ENCODE peak calls at places on chromosome 17, in seven cellular contexts. H, I, B, O, Y, S and F are unnamed samples.

GRCh38 chr17:39629894-39630293 is 3.1 kb downstream of the PPP1R1B start:
- DNase-seq in H (no peak), I (no peak), B (no peak), O (no peak), Y (no peak), S (no peak), F (no peak)

GRCh38 chr17:3927628-3928010 is 11.4 kb upstream of the P2RX1 start:
- DNase-seq in H (no peak), I (no peak), B (no peak), O (no peak), Y (no peak), S (no peak), F (no peak)

GRCh38 chr17:82690786-82691489 is 7.6 kb downstream of the RAB40B start:
- DNase-seq in H (no peak), I (no peak), B (no peak), O (no peak), Y (no peak), S (no peak), F (peak; percentile 51)

GRCh38 chr17:58344791-58345157 is 7.2 kb downstream of the SUPT4H1 start:
- DNase-seq in H (no peak), I (no peak), B (no peak), O (no peak), Y (peak; percentile 54), S (no peak), F (peak; percentile 24)

GRCh38 chr17:61426482-61427304 is 25.5 kb upstream of the TBX4 start:
- DNase-seq in H (no peak), I (no peak), B (no peak), O (no peak), Y (no peak), S (peak; percentile 94), F (no peak)

GRCh38 chr17:68314916-68315535 is 23.7 kb downstream of the ARSG start:
- DNase-seq in H (no peak), I (no peak), B (no peak), O (no peak), Y (no peak), S (no peak), F (no peak)

GRCh38 chr17:41768682-41769288 is 17.7 kb downstream of the JUP start:
- DNase-seq in H (no peak), I (no peak), B (no peak), O (no peak), Y (no peak), S (no peak), F (no peak)

GRCh38 chr17:50346313-50347086 is 574 bp downstream of the XYLT2 start:
- DNase-seq in H (peak; percentile 45), I (peak; percentile 76), B (peak; percentile 67), O (peak; percentile 74), Y (peak; percentile 57), S (peak; percentile 57), F (peak; percentile 83)

GRCh38 chr17:17121162-17121561 is 78.9 kb downstream of the MPRIP start:
- DNase-seq in H (no peak), I (no peak), B (no peak), O (no peak), Y (no peak), S (no peak), F (no peak)

GRCh38 chr17:70677783-70678647 is 508.7 kb downstream of the KCNJ2 start:
- DNase-seq in H (no peak), I (no peak), B (no peak), O (no peak), Y (no peak), S (no peak), F (no peak)

GRCh38 chr17:44979426-44980273 is 11.5 kb upstream of the C1QL1 start:
- DNase-seq in H (no peak), I (no peak), B (peak; percentile 54), O (no peak), Y (no peak), S (no peak), F (no peak)

GRCh38 chr17:39754958-39755549 is 17.3 kb downstream of the GRB7 start:
- DNase-seq in H (no peak), I (no peak), B (no peak), O (no peak), Y (no peak), S (peak; percentile 21), F (no peak)

GRCh38 chr17:4944163-4944553 is 4.1 kb downstream of the RNF167 start:
- DNase-seq in H (no peak), I (peak; percentile 46), B (no peak), O (no peak), Y (peak; percentile 32), S (no peak), F (no peak)

GRCh38 chr17:77320501-77321256 is 179.9 kb downstream of the SEC14L1 start:
- DNase-seq in H (no peak), I (peak; percentile 53), B (peak; percentile 53), O (peak; percentile 84), Y (no peak), S (peak; percentile 87), F (peak; percentile 92)

GRCh38 chr17:7560172-7561027 is 1.3 kb upstream of the SENP3 start:
- DNase-seq in H (no peak), I (peak; percentile 67), B (peak; percentile 73), O (peak; percentile 77), Y (peak; percentile 54), S (peak; percentile 76), F (peak; percentile 90)

GRCh38 chr17:15999974-16000827 is 577 bp downstream of the TTC19 start:
- DNase-seq in H (peak; percentile 17), I (no peak), B (peak; percentile 52), O (peak; percentile 68), Y (no peak), S (peak; percentile 52), F (peak; percentile 82)

GRCh38 chr17:74024871-74025531 is 178.5 kb upstream of the RPL38 start:
- DNase-seq in H (no peak), I (no peak), B (no peak), O (no peak), Y (no peak), S (no peak), F (no peak)

GRCh38 chr17:81405382-81406005 is 10.2 kb downstream of the BAHCC1 start:
- DNase-seq in H (no peak), I (no peak), B (peak; percentile 77), O (no peak), Y (no peak), S (no peak), F (peak; percentile 91)

GRCh38 chr17:69560987-69561441 is 146.5 kb downstream of the MAP2K6 start:
- DNase-seq in H (no peak), I (no peak), B (no peak), O (no peak), Y (no peak), S (peak; percentile 75), F (no peak)

GRCh38 chr17:38459556-38459955 is 31.3 kb downstream of the ARHGAP23 start:
- DNase-seq in H (no peak), I (no peak), B (peak; percentile 58), O (no peak), Y (no peak), S (no peak), F (no peak)

GRCh38 chr17:62093188-62094155 is 28.4 kb upstream of the MED13 start:
- DNase-seq in H (peak; percentile 51), I (no peak), B (no peak), O (no peak), Y (no peak), S (peak; percentile 97), F (no peak)

GRCh38 chr17:19354123-19354522 is 8.4 kb downstream of the B9D1 start:
- DNase-seq in H (peak; percentile 87), I (no peak), B (no peak), O (no peak), Y (no peak), S (peak; percentile 92), F (no peak)

GRCh38 chr17:27807567-27808470 is 7.5 kb upstream of the NOS2 start:
- DNase-seq in H (no peak), I (peak; percentile 75), B (no peak), O (no peak), Y (peak; percentile 22), S (no peak), F (no peak)

GRCh38 chr17:73628642-73629552 is 15.3 kb downstream of the SDK2 start:
- DNase-seq in H (no peak), I (no peak), B (peak; percentile 24), O (no peak), Y (no peak), S (no peak), F (peak; percentile 20)

GRCh38 chr17:50542795-50543774 is 3.9 kb upstream of the SPATA20 start:
- DNase-seq in H (no peak), I (no peak), B (no peak), O (no peak), Y (no peak), S (no peak), F (no peak)

GRCh38 chr17:80588687-80589086 is 44.0 kb downstream of the RPTOR start:
- DNase-seq in H (no peak), I (no peak), B (no peak), O (no peak), Y (no peak), S (no peak), F (no peak)

GRCh38 chr17:34117332-34117731 is 137.8 kb upstream of the CCL2 start:
- DNase-seq in H (no peak), I (no peak), B (no peak), O (no peak), Y (no peak), S (no peak), F (no peak)

GRCh38 chr17:30395398-30396022 is 16.8 kb downstream of the CPD start:
- DNase-seq in H (no peak), I (no peak), B (no peak), O (no peak), Y (no peak), S (no peak), F (no peak)

GRCh38 chr17:42677921-42678781 is 1.4 kb upstream of the PLEKHH3 start:
- DNase-seq in H (peak; percentile 70), I (peak; percentile 86), B (peak; percentile 93), O (peak; percentile 92), Y (peak; percentile 77), S (peak; percentile 97), F (peak; percentile 96)

GRCh38 chr17:82582208-82582607 is 62.7 kb downstream of the FOXK2 start:
- DNase-seq in H (no peak), I (no peak), B (no peak), O (no peak), Y (no peak), S (peak; percentile 93), F (no peak)

GRCh38 chr17:70323269-70323668 is 153.9 kb downstream of the KCNJ2 start:
- DNase-seq in H (no peak), I (no peak), B (no peak), O (no peak), Y (no peak), S (no peak), F (no peak)

GRCh38 chr17:81526662-81527571 is 1.3 kb upstream of the FSCN2 start:
- DNase-seq in H (no peak), I (no peak), B (no peak), O (no peak), Y (no peak), S (no peak), F (no peak)

GRCh38 chr17:58006563-58006923 is 503 bp downstream of the SRSF1 start:
- DNase-seq in H (peak; percentile 59), I (peak; percentile 38), B (peak; percentile 84), O (peak; percentile 87), Y (peak; percentile 70), S (peak; percentile 88), F (peak; percentile 94)

GRCh38 chr17:37720989-37721388 is 23.9 kb downstream of the HNF1B start:
- DNase-seq in H (no peak), I (no peak), B (no peak), O (no peak), Y (no peak), S (no peak), F (no peak)

GRCh38 chr17:50708050-50709000 is 611 bp upstream of the ANKRD40 start:
- DNase-seq in H (no peak), I (no peak), B (no peak), O (peak; percentile 44), Y (no peak), S (peak; percentile 44), F (no peak)

GRCh38 chr17:66655861-66656260 is 179.1 kb upstream of the CACNG5 start:
- DNase-seq in H (peak; percentile 18), I (no peak), B (no peak), O (no peak), Y (peak; percentile 46), S (peak; percentile 72), F (no peak)

GRCh38 chr17:80908776-80909175 is 82.9 kb upstream of the CHMP6 start:
- DNase-seq in H (no peak), I (no peak), B (peak; percentile 6), O (no peak), Y (no peak), S (no peak), F (peak; percentile 49)

GRCh38 chr17:3843935-3844516 is 2.0 kb downstream of the NCBP3 start:
- DNase-seq in H (no peak), I (peak; percentile 67), B (no peak), O (no peak), Y (peak; percentile 40), S (peak; percentile 61), F (peak; percentile 50)